ENCODE peak calls at places on chromosomes 16 and 17, in nine cellular contexts. One of them, this sample, is unnamed.

GRCh38 chr17:17935321-17936271 is 36.6 kb downstream of the TOM1L2 start:
- DNase-seq in fibroblast of lung: peak; percentile 93
- DNase-seq in heart left ventricle: no peak
- DNase-seq in Calu3: no peak
- DNase-seq in heart right ventricle: no peak
- DNase-seq in A673: no peak
- DNase-seq in cardiac fibroblast: peak; percentile 92
- DNase-seq in left ventricle myocardium inferior: no peak
- DNase-seq in testis: no peak
- DNase-seq in this sample: no peak

GRCh38 chr17:28792877-28793666 is 49.3 kb downstream of the TRAF4 start:
- DNase-seq in fibroblast of lung: no peak
- DNase-seq in heart left ventricle: no peak
- DNase-seq in Calu3: no peak
- DNase-seq in heart right ventricle: no peak
- DNase-seq in A673: peak; percentile 47
- DNase-seq in cardiac fibroblast: peak; percentile 33
- DNase-seq in left ventricle myocardium inferior: no peak
- DNase-seq in testis: no peak
- DNase-seq in this sample: no peak

GRCh38 chr16:10920726-10921427 is 21.4 kb downstream of the DEXI start:
- DNase-seq in fibroblast of lung: no peak
- DNase-seq in heart left ventricle: no peak
- DNase-seq in Calu3: no peak
- DNase-seq in heart right ventricle: no peak
- DNase-seq in A673: no peak
- DNase-seq in cardiac fibroblast: no peak
- DNase-seq in left ventricle myocardium inferior: no peak
- DNase-seq in testis: no peak
- DNase-seq in this sample: no peak

GRCh38 chr17:31310877-31311276 is 3.0 kb downstream of the EVI2B start:
- DNase-seq in fibroblast of lung: no peak
- DNase-seq in heart left ventricle: no peak
- DNase-seq in Calu3: no peak
- DNase-seq in heart right ventricle: no peak
- DNase-seq in A673: no peak
- DNase-seq in cardiac fibroblast: no peak
- DNase-seq in left ventricle myocardium inferior: no peak
- DNase-seq in testis: no peak
- DNase-seq in this sample: no peak

GRCh38 chr16:2980227-2981176 is at the start of gene PKMYT1:
- DNase-seq in fibroblast of lung: peak; percentile 65
- DNase-seq in heart left ventricle: peak; percentile 95
- DNase-seq in Calu3: peak; percentile 98
- DNase-seq in heart right ventricle: peak; percentile 89
- DNase-seq in A673: peak; percentile 94
- DNase-seq in cardiac fibroblast: peak; percentile 89
- DNase-seq in left ventricle myocardium inferior: peak; percentile 91
- DNase-seq in testis: peak; percentile 90
- DNase-seq in this sample: peak; percentile 100

GRCh38 chr17:67646472-67646871 is 71.3 kb upstream of the NOL11 start:
- DNase-seq in fibroblast of lung: no peak
- DNase-seq in heart left ventricle: no peak
- DNase-seq in Calu3: no peak
- DNase-seq in heart right ventricle: no peak
- DNase-seq in A673: no peak
- DNase-seq in cardiac fibroblast: no peak
- DNase-seq in left ventricle myocardium inferior: no peak
- DNase-seq in testis: no peak
- DNase-seq in this sample: no peak

GRCh38 chr16:69410285-69410990 is 14.0 kb upstream of the CYB5B start:
- DNase-seq in fibroblast of lung: peak; percentile 87
- DNase-seq in heart left ventricle: no peak
- DNase-seq in Calu3: no peak
- DNase-seq in heart right ventricle: no peak
- DNase-seq in A673: no peak
- DNase-seq in cardiac fibroblast: peak; percentile 80
- DNase-seq in left ventricle myocardium inferior: no peak
- DNase-seq in testis: no peak
- DNase-seq in this sample: no peak

GRCh38 chr16:75372236-75372856 is 61.0 kb downstream of the CFDP1 start:
- DNase-seq in fibroblast of lung: peak; percentile 75
- DNase-seq in heart left ventricle: no peak
- DNase-seq in Calu3: no peak
- DNase-seq in heart right ventricle: no peak
- DNase-seq in A673: no peak
- DNase-seq in cardiac fibroblast: peak; percentile 71
- DNase-seq in left ventricle myocardium inferior: no peak
- DNase-seq in testis: no peak
- DNase-seq in this sample: no peak

GRCh38 chr17:38693700-38694329 is 11.3 kb upstream of the MLLT6 start:
- DNase-seq in fibroblast of lung: peak; percentile 45
- DNase-seq in heart left ventricle: peak; percentile 96
- DNase-seq in Calu3: no peak
- DNase-seq in heart right ventricle: peak; percentile 96
- DNase-seq in A673: no peak
- DNase-seq in cardiac fibroblast: peak; percentile 97
- DNase-seq in left ventricle myocardium inferior: peak; percentile 94
- DNase-seq in testis: peak; percentile 95
- DNase-seq in this sample: no peak

GRCh38 chr17:28716740-28717577 is 709 bp downstream of the RAB34 start:
- DNase-seq in fibroblast of lung: peak; percentile 48
- DNase-seq in heart left ventricle: peak; percentile 55
- DNase-seq in Calu3: no peak
- DNase-seq in heart right ventricle: no peak
- DNase-seq in A673: peak; percentile 43
- DNase-seq in cardiac fibroblast: peak; percentile 65
- DNase-seq in left ventricle myocardium inferior: peak; percentile 34
- DNase-seq in testis: no peak
- DNase-seq in this sample: no peak

GRCh38 chr17:59372138-59372751 is 40.8 kb downstream of the YPEL2 start:
- DNase-seq in fibroblast of lung: peak; percentile 84
- DNase-seq in heart left ventricle: peak; percentile 58
- DNase-seq in Calu3: no peak
- DNase-seq in heart right ventricle: peak; percentile 80
- DNase-seq in A673: no peak
- DNase-seq in cardiac fibroblast: peak; percentile 91
- DNase-seq in left ventricle myocardium inferior: no peak
- DNase-seq in testis: peak; percentile 60
- DNase-seq in this sample: no peak

GRCh38 chr17:73412914-73413313 is 101.1 kb upstream of the CDC42EP4 start:
- DNase-seq in fibroblast of lung: no peak
- DNase-seq in heart left ventricle: no peak
- DNase-seq in Calu3: no peak
- DNase-seq in heart right ventricle: no peak
- DNase-seq in A673: no peak
- DNase-seq in cardiac fibroblast: no peak
- DNase-seq in left ventricle myocardium inferior: no peak
- DNase-seq in testis: no peak
- DNase-seq in this sample: no peak

GRCh38 chr17:27976331-27976730 is 66.1 kb upstream of the NLK start:
- DNase-seq in fibroblast of lung: peak; percentile 11
- DNase-seq in heart left ventricle: no peak
- DNase-seq in Calu3: no peak
- DNase-seq in heart right ventricle: no peak
- DNase-seq in A673: no peak
- DNase-seq in cardiac fibroblast: no peak
- DNase-seq in left ventricle myocardium inferior: no peak
- DNase-seq in testis: no peak
- DNase-seq in this sample: peak; percentile 33

GRCh38 chr16:23290189-23291062 is 11.7 kb upstream of the SCNN1B start:
- DNase-seq in fibroblast of lung: no peak
- DNase-seq in heart left ventricle: no peak
- DNase-seq in Calu3: no peak
- DNase-seq in heart right ventricle: no peak
- DNase-seq in A673: no peak
- DNase-seq in cardiac fibroblast: no peak
- DNase-seq in left ventricle myocardium inferior: no peak
- DNase-seq in testis: no peak
- DNase-seq in this sample: no peak

GRCh38 chr16:46924402-46924801 is 40.2 kb downstream of the GPT2 start:
- DNase-seq in fibroblast of lung: no peak
- DNase-seq in heart left ventricle: no peak
- DNase-seq in Calu3: no peak
- DNase-seq in heart right ventricle: no peak
- DNase-seq in A673: no peak
- DNase-seq in cardiac fibroblast: no peak
- DNase-seq in left ventricle myocardium inferior: no peak
- DNase-seq in testis: no peak
- DNase-seq in this sample: no peak

GRCh38 chr16:85978291-85978775 is 79.4 kb downstream of the IRF8 start:
- DNase-seq in fibroblast of lung: peak; percentile 51
- DNase-seq in heart left ventricle: no peak
- DNase-seq in Calu3: no peak
- DNase-seq in heart right ventricle: no peak
- DNase-seq in A673: peak; percentile 74
- DNase-seq in cardiac fibroblast: no peak
- DNase-seq in left ventricle myocardium inferior: no peak
- DNase-seq in testis: no peak
- DNase-seq in this sample: no peak

GRCh38 chr16:68985855-68986254 is 119.6 kb upstream of the HAS3 start:
- DNase-seq in fibroblast of lung: peak; percentile 84
- DNase-seq in heart left ventricle: no peak
- DNase-seq in Calu3: no peak
- DNase-seq in heart right ventricle: no peak
- DNase-seq in A673: no peak
- DNase-seq in cardiac fibroblast: peak; percentile 48
- DNase-seq in left ventricle myocardium inferior: no peak
- DNase-seq in testis: no peak
- DNase-seq in this sample: no peak

GRCh38 chr17:75505152-75505409 is 10.3 kb downstream of the CASKIN2 start:
- DNase-seq in fibroblast of lung: no peak
- DNase-seq in heart left ventricle: no peak
- DNase-seq in Calu3: no peak
- DNase-seq in heart right ventricle: no peak
- DNase-seq in A673: no peak
- DNase-seq in cardiac fibroblast: no peak
- DNase-seq in left ventricle myocardium inferior: no peak
- DNase-seq in testis: no peak
- DNase-seq in this sample: no peak

DNA sequence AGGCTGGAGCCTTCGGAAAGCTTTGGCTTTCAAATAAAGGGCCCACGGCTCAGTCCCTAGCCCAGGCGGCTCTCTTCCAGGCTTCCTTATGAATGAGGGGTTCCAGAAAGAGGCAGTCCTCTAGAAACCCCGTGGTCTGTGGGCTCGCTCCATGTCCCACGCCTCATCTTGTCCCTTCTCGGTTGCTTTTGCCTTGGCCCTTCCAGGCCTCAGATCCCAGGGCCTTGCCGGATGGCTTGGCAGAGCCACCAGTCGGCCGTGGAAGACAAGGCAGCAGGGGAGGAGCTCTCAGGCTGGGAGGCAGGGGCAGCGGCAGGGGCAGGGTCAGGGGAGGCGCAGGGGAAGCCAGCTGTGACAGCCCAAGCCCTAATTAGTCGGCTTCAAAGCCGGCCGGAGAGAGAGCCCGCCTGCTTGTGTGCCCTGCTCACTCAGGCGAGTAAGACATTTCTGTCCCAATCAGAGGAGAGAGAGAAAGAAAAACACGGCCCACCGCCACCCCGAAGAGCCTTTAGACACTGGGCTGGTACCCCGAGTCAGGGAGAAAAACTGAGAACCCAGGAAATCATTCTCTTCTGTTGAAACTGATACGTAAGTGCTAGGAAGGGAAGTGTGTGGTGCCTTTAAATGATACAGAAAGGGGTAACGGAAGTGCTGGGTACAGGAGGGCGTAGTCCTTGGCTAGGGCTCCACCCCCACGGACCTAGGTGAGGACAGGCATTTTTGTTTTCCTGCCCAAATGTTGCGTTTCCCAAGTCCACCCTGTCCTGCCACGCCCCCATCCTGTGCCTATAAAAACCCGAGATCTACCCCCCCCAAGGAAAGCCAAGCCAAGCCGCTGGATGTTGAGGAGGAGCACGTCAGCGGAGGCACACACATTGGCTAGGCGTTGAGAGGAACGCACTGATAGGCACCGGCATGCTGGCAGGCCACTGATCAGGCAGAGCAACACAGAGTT is 27.8 kb upstream of the MEIOC start:
- DNase-seq in fibroblast of lung: peak; percentile 40
- DNase-seq in heart left ventricle: peak; percentile 49
- DNase-seq in Calu3: no peak
- DNase-seq in heart right ventricle: peak; percentile 66
- DNase-seq in A673: no peak
- DNase-seq in cardiac fibroblast: peak; percentile 63
- DNase-seq in left ventricle myocardium inferior: peak; percentile 23
- DNase-seq in testis: peak; percentile 71
- DNase-seq in this sample: peak; percentile 59
- TF ChIP-seq CTCF in fibroblast of lung: no peak
- TF ChIP-seq CTCF in heart left ventricle: no peak
- TF ChIP-seq CTCF in Calu3: no peak
- TF ChIP-seq CTCF in heart right ventricle: no peak
- TF ChIP-seq CTCF in A673: no peak
- TF ChIP-seq CTCF in cardiac fibroblast: no peak
- TF ChIP-seq CTCF in left ventricle myocardium inferior: no peak
- TF ChIP-seq CTCF in testis: no peak
- TF ChIP-seq CTCF in this sample: no peak

GRCh38 chr16:67397812-67398545 is 4.7 kb upstream of the TPPP3 start:
- DNase-seq in fibroblast of lung: no peak
- DNase-seq in heart left ventricle: no peak
- DNase-seq in Calu3: no peak
- DNase-seq in heart right ventricle: no peak
- DNase-seq in A673: no peak
- DNase-seq in cardiac fibroblast: no peak
- DNase-seq in left ventricle myocardium inferior: no peak
- DNase-seq in testis: no peak
- DNase-seq in this sample: no peak
- TF ChIP-seq CTCF in fibroblast of lung: no peak
- TF ChIP-seq CTCF in heart left ventricle: no peak
- TF ChIP-seq CTCF in Calu3: no peak
- TF ChIP-seq CTCF in heart right ventricle: no peak
- TF ChIP-seq CTCF in A673: no peak
- TF ChIP-seq CTCF in cardiac fibroblast: no peak
- TF ChIP-seq CTCF in left ventricle myocardium inferior: no peak
- TF ChIP-seq CTCF in testis: no peak
- TF ChIP-seq CTCF in this sample: no peak

GRCh38 chr16:57518520-57518919 is 17.9 kb downstream of the CCDC102A start:
- DNase-seq in fibroblast of lung: no peak
- DNase-seq in heart left ventricle: no peak
- DNase-seq in Calu3: no peak
- DNase-seq in heart right ventricle: no peak
- DNase-seq in A673: no peak
- DNase-seq in cardiac fibroblast: no peak
- DNase-seq in left ventricle myocardium inferior: no peak
- DNase-seq in testis: no peak
- DNase-seq in this sample: no peak
- TF ChIP-seq CTCF in fibroblast of lung: no peak
- TF ChIP-seq CTCF in heart left ventricle: no peak
- TF ChIP-seq CTCF in Calu3: no peak
- TF ChIP-seq CTCF in heart right ventricle: no peak
- TF ChIP-seq CTCF in A673: no peak
- TF ChIP-seq CTCF in cardiac fibroblast: no peak
- TF ChIP-seq CTCF in left ventricle myocardium inferior: no peak
- TF ChIP-seq CTCF in testis: no peak
- TF ChIP-seq CTCF in this sample: no peak

DNA sequence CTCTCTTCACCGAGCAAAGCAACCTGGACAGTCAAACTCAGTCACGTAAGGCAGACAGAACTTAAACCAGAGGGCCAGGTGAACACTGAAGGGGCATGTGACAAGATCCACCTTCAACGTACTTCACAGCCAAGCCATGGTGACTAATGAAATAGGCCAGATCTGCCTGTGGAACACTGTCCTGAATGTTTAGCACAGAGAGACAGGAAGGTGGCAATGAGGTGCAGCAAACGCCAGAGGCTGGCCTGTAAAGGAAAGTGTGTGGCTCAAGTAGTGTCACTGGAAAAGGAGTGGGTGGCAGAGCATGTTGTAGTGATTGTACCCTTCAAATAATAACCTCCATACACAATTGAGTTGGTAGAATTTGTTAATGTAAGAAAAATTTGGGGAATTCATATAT is 38.1 kb downstream of the SLC6A4 start:
- DNase-seq in fibroblast of lung: no peak
- DNase-seq in heart left ventricle: no peak
- DNase-seq in Calu3: no peak
- DNase-seq in heart right ventricle: no peak
- DNase-seq in A673: no peak
- DNase-seq in cardiac fibroblast: no peak
- DNase-seq in left ventricle myocardium inferior: no peak
- DNase-seq in testis: no peak
- DNase-seq in this sample: no peak
- TF ChIP-seq CTCF in fibroblast of lung: no peak
- TF ChIP-seq CTCF in heart left ventricle: no peak
- TF ChIP-seq CTCF in Calu3: no peak
- TF ChIP-seq CTCF in heart right ventricle: no peak
- TF ChIP-seq CTCF in A673: no peak
- TF ChIP-seq CTCF in cardiac fibroblast: no peak
- TF ChIP-seq CTCF in left ventricle myocardium inferior: no peak
- TF ChIP-seq CTCF in testis: no peak
- TF ChIP-seq CTCF in this sample: no peak